ENCODE peak calls at places on chromosomes 11 and 22, in four cellular contexts. D is stomach, W is cardiac fibroblast, K is RWPE1. S is an unnamed sample.

GRCh38 chr11:75554258-75555022 is 7.6 kb upstream of the SERPINH1 start:
- DNase-seq in K (no peak), W (peak; percentile 100), D (peak; percentile 67), S (no peak)

GRCh38 chr11:70742553-70743291 is 344.4 kb downstream of the CTTN start:
- DNase-seq in D (peak; percentile 82), W (no peak), K (no peak), S (no peak)

GRCh38 chr11:2210366-2211112 is 38.9 kb upstream of the TH start:
- DNase-seq in D (peak; percentile 27), W (no peak), K (no peak), S (no peak)

GRCh38 chr11:117862019-117862725 is 14.3 kb downstream of the FXYD6 start:
- DNase-seq in D (no peak), K (no peak), W (no peak), S (no peak)

GRCh38 chr11:116703421-116703820 is 69.4 kb downstream of the BUD13 start:
- DNase-seq in K (no peak), D (no peak), W (peak; percentile 25), S (no peak)

GRCh38 chr11:108752297-108752751 is 87.5 kb downstream of the DDX10 start:
- DNase-seq in K (no peak), W (no peak), D (no peak), S (no peak)

GRCh38 chr11:97364047-97364446 is 974.2 kb downstream of the JRKL start:
- DNase-seq in D (no peak), W (peak; percentile 75), K (no peak), S (no peak)

GRCh38 chr11:287821-288327 is 1.1 kb upstream of the PGGHG start:
- DNase-seq in K (no peak), D (no peak), W (no peak), S (no peak)

GRCh38 chr11:93589347-93589746 is 46.2 kb upstream of the SMCO4 start:
- DNase-seq in W (no peak), D (peak; percentile 30), K (no peak), S (no peak)

GRCh38 chr11:66238786-66239413 is 29.5 kb upstream of the RAB1B start:
- DNase-seq in W (no peak), D (no peak), K (no peak), S (no peak)
- TF ChIP-seq CTCF in W (no peak), D (no peak), K (no peak), S (no peak)

DNA sequence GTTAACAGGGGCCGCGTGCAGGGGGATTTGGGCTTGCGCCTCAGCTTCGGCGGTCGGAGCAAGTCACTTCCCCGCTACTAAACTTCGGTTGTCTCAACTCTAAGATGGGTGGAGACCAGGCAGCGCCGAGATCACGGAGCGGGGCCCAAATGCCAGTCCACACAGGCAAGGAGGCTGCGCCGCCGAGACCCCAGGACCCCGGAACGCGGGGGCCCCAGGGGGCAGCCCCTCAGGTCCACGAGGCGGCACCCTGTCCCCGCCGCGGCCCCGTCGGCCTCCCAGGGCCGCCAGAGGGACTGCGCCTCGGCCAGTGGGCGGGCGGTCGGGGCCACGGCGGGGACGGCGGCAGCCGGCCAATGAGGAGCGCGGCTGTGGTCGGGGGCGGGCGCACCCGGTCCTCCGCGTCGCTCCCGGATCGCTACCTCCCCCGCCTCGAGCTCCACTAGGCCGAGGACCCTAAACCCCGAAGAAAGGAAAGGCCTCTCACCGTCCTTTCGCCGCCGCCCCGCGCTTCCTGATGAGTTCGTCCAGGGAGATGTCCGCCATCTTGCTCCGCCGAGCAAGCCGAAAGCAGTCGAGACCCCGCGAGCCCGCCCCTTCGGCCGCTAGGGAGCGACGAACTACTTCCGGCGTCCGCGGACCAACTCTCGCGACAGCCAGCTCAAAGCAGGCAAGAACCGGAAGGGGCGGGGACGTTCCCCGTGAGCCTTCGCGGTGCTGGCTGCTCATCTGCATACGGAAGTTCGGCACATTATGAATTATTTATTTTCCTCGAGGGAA is at the start of gene POLDIP3:
- DNase-seq in K (peak; percentile 87), W (peak; percentile 99), D (peak; percentile 99), S (peak; percentile 98)
- TF ChIP-seq CTCF in K (no peak), W (peak; percentile 16), D (peak; percentile 55), S (no peak)

DNA sequence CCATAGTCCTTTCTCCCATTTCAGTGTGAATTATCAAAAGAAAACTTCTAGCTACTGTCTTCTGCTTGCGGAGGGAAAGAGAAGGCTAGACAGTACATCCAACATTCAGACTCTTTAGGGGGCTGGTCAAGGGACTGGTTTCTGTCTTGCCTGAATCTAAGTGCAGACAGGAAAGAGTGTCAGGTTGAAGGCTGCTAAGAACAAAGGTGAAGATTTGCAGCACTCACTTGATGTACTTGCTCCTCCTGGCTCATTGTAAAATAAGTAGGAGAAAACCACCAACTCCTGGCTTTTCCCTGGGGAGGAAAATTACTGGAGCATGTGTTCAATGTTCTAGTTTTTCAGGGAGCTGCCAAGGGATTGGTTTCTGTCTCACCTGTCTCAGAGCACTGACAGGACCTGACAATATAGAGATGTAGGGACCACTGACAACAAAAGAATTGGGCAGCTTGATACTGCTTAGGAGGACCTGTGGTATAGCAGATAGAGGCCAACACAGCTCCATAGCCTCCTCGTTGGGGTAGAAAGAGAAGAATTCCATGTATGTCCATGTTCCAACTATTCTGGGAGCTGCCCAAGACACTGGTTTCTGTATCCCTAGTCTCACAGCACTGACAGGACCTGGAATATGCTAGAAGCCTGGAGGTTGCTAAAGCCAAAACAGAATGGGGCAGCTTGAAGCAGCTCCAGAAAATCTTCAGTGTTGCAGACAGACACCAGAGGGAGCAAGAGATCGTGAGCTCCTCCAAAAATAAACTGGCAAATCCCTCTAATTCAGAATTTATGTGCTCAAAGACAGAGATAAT is 39.7 kb upstream of the MMP12 start:
- DNase-seq in D (no peak), K (peak; percentile 42), W (peak; percentile 66), S (peak; percentile 27)
- TF ChIP-seq CTCF in D (peak; percentile 53), K (peak; percentile 63), W (peak; percentile 80), S (peak; percentile 45)

DNA sequence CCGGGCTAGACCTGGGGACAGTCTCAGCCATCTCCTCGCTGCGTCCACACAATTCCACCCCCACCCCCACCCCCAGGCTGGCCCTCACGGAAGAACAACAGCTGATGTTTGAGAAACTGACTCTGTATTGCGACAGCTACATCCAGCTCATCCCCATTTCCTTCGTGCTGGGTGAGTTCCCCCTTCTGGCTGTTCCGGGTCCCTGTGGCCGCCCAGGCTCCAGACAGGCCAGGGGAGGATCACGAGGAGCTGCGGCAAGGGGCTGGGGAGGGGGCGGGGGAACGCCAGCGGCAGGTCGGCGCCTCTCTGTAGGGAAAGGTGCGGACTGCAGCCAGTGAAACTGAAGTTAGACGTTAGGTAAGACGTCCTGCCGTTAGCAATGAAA is 4.9 kb downstream of the BEST1 start:
- DNase-seq in K (peak; percentile 65), D (no peak), W (peak; percentile 92), S (no peak)
- TF ChIP-seq CTCF in K (no peak), D (no peak), W (peak; percentile 28), S (no peak)

DNA sequence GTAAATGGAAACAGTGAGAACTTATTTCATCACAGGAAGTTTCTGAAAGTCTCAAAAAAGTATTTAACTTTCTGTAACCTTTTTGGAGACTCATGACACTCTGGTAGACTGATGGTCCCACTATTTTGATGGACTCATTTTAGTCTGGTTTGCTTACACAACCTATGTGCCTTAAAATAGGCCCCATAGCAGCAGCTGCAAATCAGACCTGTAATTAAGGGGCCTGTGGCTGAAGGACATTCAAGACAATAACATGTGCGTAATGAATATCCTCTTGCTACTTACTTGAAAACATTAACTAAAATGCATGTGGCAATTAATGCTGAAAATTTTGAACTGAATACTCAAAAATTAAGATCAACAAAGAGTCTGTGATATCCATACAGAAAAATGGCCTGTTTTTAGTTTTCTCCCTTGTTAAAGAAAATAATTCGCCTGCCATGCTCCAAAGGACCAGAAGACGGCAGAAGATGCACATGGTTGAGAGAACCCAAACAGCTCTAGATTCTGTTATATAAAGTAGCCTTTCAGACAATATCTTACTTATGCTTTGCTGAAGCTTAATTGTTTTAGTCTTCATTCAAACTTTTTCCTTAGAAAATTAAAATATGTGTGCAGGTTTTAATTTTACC is 568.5 kb downstream of the KCNA4 start:
- DNase-seq in D (no peak), W (peak; percentile 69), K (peak; percentile 34), S (no peak)
- TF ChIP-seq CTCF in D (peak; percentile 36), W (peak; percentile 91), K (peak; percentile 50), S (peak; percentile 14)

DNA sequence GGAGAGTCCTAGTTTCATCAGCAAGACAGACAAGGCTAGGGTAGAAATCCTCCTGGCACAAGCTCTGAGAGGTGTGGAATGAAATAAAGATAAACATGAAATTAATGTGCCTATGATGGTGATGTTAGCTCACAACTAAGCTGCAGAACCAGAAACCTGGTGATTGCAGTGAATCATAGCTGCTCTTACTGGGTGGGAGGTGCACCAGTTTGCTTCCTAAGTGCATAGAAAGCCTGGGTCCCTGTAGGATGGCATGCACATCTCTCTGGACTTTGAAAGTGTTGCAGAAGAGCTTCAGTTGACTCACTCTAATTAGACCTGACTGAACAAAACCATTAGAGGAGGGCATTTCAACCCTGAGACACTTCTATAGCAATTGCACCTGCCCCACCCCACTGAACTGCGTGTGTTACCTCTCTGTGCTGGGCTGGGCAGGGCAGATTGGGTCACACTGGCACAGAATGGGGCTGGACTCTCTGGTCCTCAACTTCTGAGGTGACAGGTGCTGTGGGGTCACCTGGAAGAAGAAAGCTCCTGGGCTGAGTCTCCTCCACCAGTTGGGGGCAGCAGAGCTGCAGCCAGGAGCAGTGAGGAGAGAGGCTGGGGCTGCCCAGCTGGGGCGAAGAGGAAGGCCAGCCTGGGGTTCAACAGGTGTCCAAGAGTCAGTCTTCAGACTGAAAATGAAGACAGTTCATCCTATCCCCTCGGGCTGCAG is 57.9 kb downstream of the GGTLC2 start:
- DNase-seq in D (no peak), K (no peak), W (no peak), S (peak; percentile 55)
- TF ChIP-seq CTCF in D (no peak), K (no peak), W (peak; percentile 66), S (peak; percentile 44)

GRCh38 chr11:122020902-122021301 is 95.1 kb downstream of the BLID start:
- DNase-seq in K (peak; percentile 5), W (peak; percentile 62), D (no peak), S (no peak)
- TF ChIP-seq CTCF in K (peak; percentile 22), W (peak; percentile 54), D (no peak), S (no peak)